ENCODE peak calls at places on chromosome 4, in five cellular contexts. One of them, this sample, is unnamed. For H3K9me3 and H3K36me3, the result is how much of the 10 kb centered on the place peaks cover.

GRCh38 chr4:139684351-139684750 is 18.7 kb downstream of the MGST2 start:
- DNase-seq in endodermal cell: no peak
- DNase-seq in neural progenitor cell: no peak
- DNase-seq in CD8-positive, alpha-beta memory T cell: no peak
- DNase-seq in iPS DF 6.9: no peak
- DNase-seq in this sample: no peak

GRCh38 chr4:5385741-5386251 is 322.6 kb downstream of the EVC2 start:
- DNase-seq in iPS DF 6.9: no peak
- DNase-seq in CD8-positive, alpha-beta memory T cell: no peak
- DNase-seq in neural progenitor cell: no peak
- DNase-seq in endodermal cell: no peak
- DNase-seq in this sample: no peak

GRCh38 chr4:169116270-169116901 is 106.3 kb upstream of the CBR4 start:
- DNase-seq in neural progenitor cell: no peak
- DNase-seq in iPS DF 6.9: no peak
- DNase-seq in CD8-positive, alpha-beta memory T cell: no peak
- DNase-seq in endodermal cell: peak
- DNase-seq in this sample: no peak

GRCh38 chr4:65050786-65051185 is 619.5 kb downstream of the EPHA5 start:
- DNase-seq in endodermal cell: no peak
- DNase-seq in neural progenitor cell: no peak
- DNase-seq in iPS DF 6.9: no peak
- DNase-seq in CD8-positive, alpha-beta memory T cell: no peak
- DNase-seq in this sample: no peak

GRCh38 chr4:76310683-76311082 is 4.2 kb downstream of the STBD1 start:
- DNase-seq in neural progenitor cell: no peak
- DNase-seq in CD8-positive, alpha-beta memory T cell: no peak
- DNase-seq in iPS DF 6.9: no peak
- DNase-seq in endodermal cell: no peak
- DNase-seq in this sample: no peak

GRCh38 chr4:4595252-4595651 is 53.4 kb upstream of the STX18 start:
- DNase-seq in endodermal cell: no peak
- DNase-seq in CD8-positive, alpha-beta memory T cell: no peak
- DNase-seq in iPS DF 6.9: no peak
- DNase-seq in neural progenitor cell: no peak
- DNase-seq in this sample: no peak

GRCh38 chr4:13481569-13481968 is 2.6 kb downstream of the RAB28 start:
- DNase-seq in endodermal cell: no peak
- DNase-seq in iPS DF 6.9: no peak
- DNase-seq in CD8-positive, alpha-beta memory T cell: no peak
- DNase-seq in neural progenitor cell: peak
- DNase-seq in this sample: no peak

GRCh38 chr4:137608085-137608484 is 75.8 kb upstream of the PCDH18 start:
- DNase-seq in iPS DF 6.9: no peak
- DNase-seq in endodermal cell: no peak
- DNase-seq in neural progenitor cell: no peak
- DNase-seq in CD8-positive, alpha-beta memory T cell: no peak
- DNase-seq in this sample: no peak

GRCh38 chr4:37607018-37607417 is 79.2 kb downstream of the RELL1 start:
- DNase-seq in neural progenitor cell: no peak
- DNase-seq in iPS DF 6.9: no peak
- DNase-seq in endodermal cell: no peak
- DNase-seq in CD8-positive, alpha-beta memory T cell: no peak
- DNase-seq in this sample: no peak

GRCh38 chr4:25697516-25697915 is 41.9 kb downstream of the SLC34A2 start:
- DNase-seq in neural progenitor cell: no peak
- DNase-seq in iPS DF 6.9: no peak
- DNase-seq in CD8-positive, alpha-beta memory T cell: no peak
- DNase-seq in endodermal cell: no peak
- DNase-seq in this sample: no peak

GRCh38 chr4:114252499-114252898 is 273.1 kb upstream of the ARSJ start:
- DNase-seq in CD8-positive, alpha-beta memory T cell: no peak
- DNase-seq in neural progenitor cell: no peak
- DNase-seq in endodermal cell: no peak
- DNase-seq in iPS DF 6.9: no peak
- DNase-seq in this sample: no peak

GRCh38 chr4:130896920-130897319 is 1801.0 kb downstream of the C4orf33 start:
- DNase-seq in CD8-positive, alpha-beta memory T cell: no peak
- DNase-seq in endodermal cell: no peak
- DNase-seq in iPS DF 6.9: no peak
- DNase-seq in neural progenitor cell: no peak
- DNase-seq in this sample: no peak

GRCh38 chr4:151166662-151167061 is 67.2 kb downstream of the RPS3A start:
- DNase-seq in iPS DF 6.9: no peak
- DNase-seq in CD8-positive, alpha-beta memory T cell: no peak
- DNase-seq in endodermal cell: no peak
- DNase-seq in neural progenitor cell: no peak
- DNase-seq in this sample: no peak

GRCh38 chr4:13329963-13330362 is 154.2 kb downstream of the RAB28 start:
- DNase-seq in neural progenitor cell: no peak
- DNase-seq in iPS DF 6.9: no peak
- DNase-seq in CD8-positive, alpha-beta memory T cell: no peak
- DNase-seq in endodermal cell: no peak
- DNase-seq in this sample: no peak

GRCh38 chr4:7649741-7650531 is 215.2 kb upstream of the PSAPL1 start:
- DNase-seq in neural progenitor cell: no peak
- DNase-seq in CD8-positive, alpha-beta memory T cell: peak
- DNase-seq in endodermal cell: no peak
- DNase-seq in iPS DF 6.9: no peak
- DNase-seq in this sample: no peak

DNA sequence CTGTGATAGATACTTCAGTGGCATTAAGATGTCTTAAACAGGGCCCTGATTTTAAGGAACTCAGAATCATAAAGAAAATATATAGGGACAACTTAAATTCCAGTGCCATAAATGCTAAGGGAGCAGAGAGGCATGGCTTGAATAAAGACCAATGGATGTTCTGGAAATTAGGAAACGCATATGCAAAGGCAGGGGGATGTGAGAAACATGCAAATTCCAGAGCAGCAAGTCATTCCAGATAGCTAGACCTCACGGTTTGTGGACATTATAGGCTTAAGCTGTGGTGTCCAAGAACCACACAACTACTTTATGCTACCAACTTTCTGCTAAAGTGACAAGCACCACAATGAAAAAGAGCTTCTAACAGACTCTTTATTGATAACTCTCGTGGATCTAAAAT is 132.6 kb upstream of the ANK2 start:
- DNase-seq in endodermal cell: no peak
- DNase-seq in iPS DF 6.9: no peak
- DNase-seq in neural progenitor cell: no peak
- DNase-seq in CD8-positive, alpha-beta memory T cell: no peak
- DNase-seq in this sample: no peak
- H3K9me3 ChIP-seq in endodermal cell: under half
- H3K9me3 ChIP-seq in iPS DF 6.9: under half
- H3K9me3 ChIP-seq in neural progenitor cell: under half
- H3K9me3 ChIP-seq in CD8-positive, alpha-beta memory T cell: under half
- H3K9me3 ChIP-seq in this sample: under half

GRCh38 chr4:145818001-145818400 is 120.6 kb downstream of the ZNF827 start:
- DNase-seq in iPS DF 6.9: no peak
- DNase-seq in endodermal cell: no peak
- DNase-seq in neural progenitor cell: no peak
- DNase-seq in CD8-positive, alpha-beta memory T cell: no peak
- DNase-seq in this sample: no peak
- H3K36me3 ChIP-seq in iPS DF 6.9: under half
- H3K36me3 ChIP-seq in endodermal cell: half or more
- H3K36me3 ChIP-seq in neural progenitor cell: under half
- H3K36me3 ChIP-seq in CD8-positive, alpha-beta memory T cell: under half
- H3K36me3 ChIP-seq in this sample: under half

DNA sequence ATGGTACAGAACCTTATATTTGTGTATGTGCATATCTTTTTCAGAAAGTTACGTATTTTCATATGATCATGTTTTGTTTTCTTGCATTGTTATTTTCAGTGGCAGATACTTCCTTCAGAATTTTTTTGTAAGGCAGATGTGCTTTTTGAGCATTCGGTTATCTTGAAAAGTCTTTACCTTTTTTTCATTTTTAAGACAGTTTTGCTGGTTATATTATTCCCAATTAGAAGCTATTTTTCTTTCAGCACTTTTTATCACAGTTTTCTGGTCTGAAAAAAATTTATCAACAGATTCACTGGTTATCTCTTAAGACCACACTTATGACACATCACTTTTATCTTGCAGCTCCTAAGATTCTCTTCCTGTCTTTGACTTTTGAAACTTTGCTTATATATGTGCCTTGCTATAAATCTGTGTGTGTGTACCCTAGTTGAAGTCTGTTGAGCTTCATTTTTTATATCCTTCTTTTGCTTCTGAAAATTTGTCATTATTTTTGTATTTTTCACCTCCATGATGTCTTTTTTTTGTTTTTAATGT is 53.1 kb downstream of the ZNF732 start:
- DNase-seq in CD8-positive, alpha-beta memory T cell: no peak
- DNase-seq in neural progenitor cell: no peak
- DNase-seq in iPS DF 6.9: no peak
- DNase-seq in endodermal cell: no peak
- DNase-seq in this sample: no peak
- H3K9me3 ChIP-seq in CD8-positive, alpha-beta memory T cell: under half
- H3K9me3 ChIP-seq in neural progenitor cell: half or more
- H3K9me3 ChIP-seq in iPS DF 6.9: under half
- H3K9me3 ChIP-seq in endodermal cell: half or more
- H3K9me3 ChIP-seq in this sample: half or more

DNA sequence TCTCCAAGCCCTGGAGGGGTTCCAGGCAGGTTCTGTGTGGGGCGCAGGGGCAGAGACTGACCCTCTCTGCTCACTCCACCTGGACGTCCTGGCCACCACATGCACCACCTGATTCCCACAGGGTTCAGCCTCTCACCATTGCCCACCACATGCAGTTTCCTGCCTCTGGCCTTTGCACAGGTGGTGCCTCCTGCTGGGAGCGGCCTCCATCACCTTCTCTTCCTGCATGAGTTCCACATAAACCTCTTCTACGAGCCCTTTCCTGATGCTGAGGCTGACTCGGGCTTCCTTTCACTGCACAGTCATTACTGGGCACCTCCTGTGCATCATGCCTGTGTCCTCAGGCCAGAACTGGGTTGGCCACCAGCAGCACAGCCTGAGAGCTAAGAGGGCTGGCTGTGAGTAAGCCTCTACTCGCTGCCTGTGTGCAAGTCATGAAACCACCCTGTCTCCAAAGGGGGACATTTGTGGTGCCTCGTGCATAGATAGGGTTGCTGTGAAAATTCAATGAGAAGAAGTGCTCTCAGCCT is 19.9 kb downstream of the MAN2B2 start:
- DNase-seq in neural progenitor cell: no peak
- DNase-seq in CD8-positive, alpha-beta memory T cell: no peak
- DNase-seq in iPS DF 6.9: no peak
- DNase-seq in endodermal cell: no peak
- DNase-seq in this sample: no peak
- H3K36me3 ChIP-seq in neural progenitor cell: under half
- H3K36me3 ChIP-seq in CD8-positive, alpha-beta memory T cell: under half
- H3K36me3 ChIP-seq in iPS DF 6.9: under half
- H3K36me3 ChIP-seq in endodermal cell: under half
- H3K36me3 ChIP-seq in this sample: under half

GRCh38 chr4:21744046-21744445 is 204.5 kb downstream of the KCNIP4 start:
- DNase-seq in CD8-positive, alpha-beta memory T cell: no peak
- DNase-seq in endodermal cell: no peak
- DNase-seq in iPS DF 6.9: no peak
- DNase-seq in neural progenitor cell: no peak
- DNase-seq in this sample: no peak

GRCh38 chr4:21742326-21742725 is 206.2 kb downstream of the KCNIP4 start:
- DNase-seq in neural progenitor cell: no peak
- DNase-seq in endodermal cell: no peak
- DNase-seq in CD8-positive, alpha-beta memory T cell: no peak
- DNase-seq in iPS DF 6.9: no peak
- DNase-seq in this sample: no peak
- H3K9me3 ChIP-seq in neural progenitor cell: under half
- H3K9me3 ChIP-seq in endodermal cell: under half
- H3K9me3 ChIP-seq in CD8-positive, alpha-beta memory T cell: under half
- H3K9me3 ChIP-seq in iPS DF 6.9: under half
- H3K9me3 ChIP-seq in this sample: under half

DNA sequence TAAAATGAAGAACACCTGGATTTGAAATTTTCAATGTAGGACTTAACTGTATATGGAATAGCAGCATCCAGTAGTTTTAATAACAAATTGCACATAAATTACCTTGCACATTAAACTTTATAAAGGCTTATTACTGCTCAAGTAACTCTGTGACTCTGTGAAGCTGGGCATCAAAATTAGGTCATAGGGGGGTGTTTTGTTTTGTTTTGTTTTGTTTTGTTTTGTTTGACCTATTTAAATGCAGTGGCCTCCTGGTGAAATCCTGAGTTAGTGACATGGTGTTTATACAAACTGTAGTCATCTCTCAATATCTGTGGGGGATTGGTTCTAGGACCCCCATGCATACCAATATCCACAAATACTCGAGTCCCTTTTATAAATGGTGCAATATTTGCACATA is 51.9 kb upstream of the ADAD1 start:
- DNase-seq in endodermal cell: no peak
- DNase-seq in iPS DF 6.9: no peak
- DNase-seq in CD8-positive, alpha-beta memory T cell: no peak
- DNase-seq in neural progenitor cell: no peak
- DNase-seq in this sample: no peak
- H3K36me3 ChIP-seq in endodermal cell: half or more
- H3K36me3 ChIP-seq in iPS DF 6.9: under half
- H3K36me3 ChIP-seq in CD8-positive, alpha-beta memory T cell: under half
- H3K36me3 ChIP-seq in neural progenitor cell: under half
- H3K36me3 ChIP-seq in this sample: under half

DNA sequence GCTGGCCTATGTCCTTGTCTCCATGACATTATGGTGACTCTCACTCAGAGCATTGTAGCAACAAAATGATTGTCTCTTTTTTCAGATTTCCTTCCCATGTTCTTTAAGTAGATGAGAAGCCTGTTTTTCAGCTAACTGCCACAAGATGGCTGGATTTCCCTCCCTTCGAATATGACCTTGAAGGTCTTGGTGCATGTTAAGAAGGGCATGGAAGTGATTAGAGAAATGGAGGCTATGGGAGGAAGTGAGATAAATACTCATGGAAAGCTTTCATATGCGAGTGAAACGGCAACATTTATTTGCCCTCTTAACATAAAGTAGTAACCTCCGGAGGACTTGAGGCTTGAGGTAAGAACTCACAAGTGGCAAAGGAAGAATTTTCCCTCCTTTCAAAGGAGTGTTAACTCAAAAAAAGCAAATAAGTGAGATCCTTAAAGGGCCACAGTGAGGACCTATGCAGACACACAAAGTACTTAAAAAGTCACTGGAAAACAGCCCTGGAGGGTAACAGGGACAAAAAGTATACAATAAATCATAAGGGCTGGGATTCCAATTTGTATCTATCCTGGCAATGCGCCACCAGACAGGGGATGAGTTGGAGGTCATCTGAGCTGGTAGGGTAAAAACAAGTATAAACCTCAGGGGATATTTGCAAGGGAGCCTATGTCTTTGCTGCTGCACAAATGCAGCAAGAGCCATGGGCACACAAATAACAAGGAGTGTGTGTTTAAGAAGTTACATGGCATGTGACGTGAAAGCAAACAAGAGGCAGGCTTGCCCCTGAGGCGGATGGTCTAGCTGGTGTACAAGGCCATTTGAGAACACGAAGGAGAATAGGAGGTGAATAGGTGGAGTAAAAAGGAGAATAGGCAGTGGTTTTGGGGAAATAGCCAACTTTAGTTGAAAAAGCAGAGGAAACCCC is 96.2 kb downstream of the CPE start:
- DNase-seq in neural progenitor cell: no peak
- DNase-seq in iPS DF 6.9: no peak
- DNase-seq in CD8-positive, alpha-beta memory T cell: no peak
- DNase-seq in endodermal cell: no peak
- DNase-seq in this sample: no peak
- H3K9me3 ChIP-seq in neural progenitor cell: under half
- H3K9me3 ChIP-seq in iPS DF 6.9: under half
- H3K9me3 ChIP-seq in CD8-positive, alpha-beta memory T cell: under half
- H3K9me3 ChIP-seq in endodermal cell: half or more
- H3K9me3 ChIP-seq in this sample: under half